ENCODE peak calls at places on chromosomes 16 and 17, in five cellular contexts. D is Calu3, H is AG04450, N is heart right ventricle, O is neural crest cell. K is an unnamed sample.

GRCh38 chr16:12100124-12100647 is 123.7 kb downstream of the SNX29 start:
- DNase-seq in H (no peak), O (no peak), N (no peak), D (no peak), K (no peak)

GRCh38 chr17:70059649-70060048 is 15.4 kb upstream of the KCNJ16 start:
- DNase-seq in H (no peak), D (no peak), O (no peak), N (no peak), K (no peak)

GRCh38 chr16:15846510-15846909 is 10.3 kb downstream of the MYH11 start:
- DNase-seq in D (no peak), O (no peak), N (no peak), H (no peak), K (no peak)

GRCh38 chr17:52827526-52827925 is 669.0 kb upstream of the CA10 start:
- DNase-seq in O (no peak), D (no peak), H (no peak), N (no peak), K (no peak)

GRCh38 chr16:71410146-71410545 is 31.7 kb downstream of the TLE7 start:
- DNase-seq in H (no peak), O (no peak), D (no peak), N (no peak), K (no peak)

GRCh38 chr17:63274156-63274555 is 171.9 kb downstream of the CYB561 start:
- DNase-seq in D (no peak), N (peak; percentile 10), H (no peak), O (no peak), K (no peak)

GRCh38 chr16:28267356-28267755 is 25.0 kb upstream of the SBK1 start:
- DNase-seq in N (no peak), O (no peak), D (no peak), H (no peak), K (no peak)

GRCh38 chr17:64780096-64781012 is 118.2 kb upstream of the SMURF2 start:
- DNase-seq in N (peak; percentile 57), H (no peak), O (no peak), D (peak; percentile 81), K (peak; percentile 67)

GRCh38 chr17:10812674-10813073 is 8.8 kb upstream of the TMEM238L start:
- DNase-seq in D (no peak), O (no peak), N (peak; percentile 69), H (no peak), K (no peak)

GRCh38 chr16:881219-882097 is 80.9 kb upstream of the GNG13 start:
- DNase-seq in H (no peak), D (no peak), N (no peak), O (no peak), K (no peak)

GRCh38 chr17:73901661-73902415 is 257.6 kb upstream of the SDK2 start:
- DNase-seq in H (no peak), D (peak; percentile 21), N (peak; percentile 41), O (peak; percentile 53), K (peak; percentile 71)

GRCh38 chr16:48611329-48612137 is 1.6 kb upstream of the N4BP1 start:
- DNase-seq in D (peak; percentile 42), N (no peak), O (no peak), H (no peak), K (no peak)

GRCh38 chr17:28008526-28008925 is 34.0 kb upstream of the NLK start:
- DNase-seq in D (peak; percentile 57), O (peak; percentile 29), N (peak; percentile 18), H (peak; percentile 24), K (peak; percentile 83)

GRCh38 chr16:71537643-71538042 is 11.4 kb downstream of the CHST4 start:
- DNase-seq in N (no peak), O (peak; percentile 5), D (peak; percentile 78), H (peak; percentile 8), K (peak; percentile 52)

GRCh38 chr17:41967141-41967920 is 736 bp downstream of the CNP start:
- DNase-seq in H (no peak), N (no peak), O (peak; percentile 42), D (peak; percentile 55), K (no peak)

DNA sequence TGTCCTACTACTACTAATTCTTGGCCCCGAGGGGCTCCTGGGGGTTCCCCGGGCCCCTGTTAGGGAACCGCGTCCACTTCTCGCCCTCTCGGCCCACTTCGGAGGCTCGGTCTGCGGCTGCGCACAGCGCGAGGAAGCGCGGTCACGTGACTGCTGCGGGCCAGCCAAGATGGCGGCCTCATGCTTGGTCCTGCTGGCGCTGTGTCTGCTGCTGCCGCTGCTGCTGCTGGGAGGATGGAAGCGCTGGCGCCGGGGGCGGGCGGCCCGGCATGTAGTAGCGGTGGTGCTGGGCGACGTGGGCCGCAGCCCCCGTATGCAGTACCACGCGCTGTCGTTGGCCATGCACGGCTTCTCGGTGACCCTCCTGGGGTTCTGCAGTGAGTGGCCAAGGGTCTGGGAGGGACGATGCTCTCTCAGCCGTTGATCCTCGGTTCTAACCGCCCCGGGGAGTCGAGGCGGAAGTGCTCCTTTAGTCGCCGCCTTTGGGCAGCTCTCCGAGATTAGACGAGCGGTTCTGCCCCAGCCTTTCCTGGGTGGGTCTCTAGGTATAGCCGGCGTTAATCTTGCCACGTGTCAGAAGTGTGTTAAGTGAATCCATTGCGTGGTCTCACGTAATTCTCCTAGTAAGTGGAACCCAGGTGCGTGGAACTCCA is at the start of gene ALG1:
- DNase-seq in H (peak; percentile 63), O (peak; percentile 78), D (peak; percentile 94), N (peak; percentile 92), K (peak; percentile 90)
- TF ChIP-seq CTCF in H (no peak), O (no peak), D (no peak), N (no peak), K (no peak)

DNA sequence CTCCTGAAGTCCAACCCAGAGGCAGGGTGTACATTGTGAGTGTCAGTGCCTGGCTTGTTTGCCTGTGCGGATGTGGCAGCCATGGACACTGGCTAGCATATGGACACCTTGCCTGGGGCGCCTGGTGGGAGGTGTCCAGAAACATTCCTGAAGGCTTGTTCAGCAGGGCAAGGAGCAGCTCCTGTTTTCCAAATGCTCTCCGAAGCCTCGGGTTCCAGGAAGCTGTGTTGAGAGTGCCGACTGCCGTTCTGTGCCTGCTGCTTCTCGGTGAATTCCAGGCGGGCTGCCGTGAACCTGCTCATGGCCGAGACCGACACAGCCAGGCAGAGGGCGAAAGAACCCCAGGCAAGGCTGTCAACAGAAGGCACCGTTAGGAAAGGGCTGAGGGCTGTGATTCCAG is 10.9 kb upstream of the DHRS7C start:
- DNase-seq in O (no peak), H (no peak), D (peak; percentile 57), N (no peak), K (no peak)
- TF ChIP-seq CTCF in O (no peak), H (no peak), D (no peak), N (no peak), K (no peak)

GRCh38 chr16:2962334-2963073 is 1.6 kb upstream of the KREMEN2 start:
- DNase-seq in O (no peak), N (no peak), H (no peak), D (no peak), K (no peak)

GRCh38 chr16:2963074-2963610 is 933 bp upstream of the KREMEN2 start:
- DNase-seq in D (no peak), H (no peak), N (no peak), O (no peak), K (peak; percentile 56)

GRCh38 chr16:2966043-2966802 is 2.1 kb downstream of the KREMEN2 start:
- DNase-seq in D (no peak), H (no peak), N (no peak), O (no peak), K (no peak)

GRCh38 chr16:2963611-2964415 is at the start of gene KREMEN2:
- DNase-seq in O (peak; percentile 46), D (peak; percentile 57), N (no peak), H (no peak), K (peak; percentile 74)

DNA sequence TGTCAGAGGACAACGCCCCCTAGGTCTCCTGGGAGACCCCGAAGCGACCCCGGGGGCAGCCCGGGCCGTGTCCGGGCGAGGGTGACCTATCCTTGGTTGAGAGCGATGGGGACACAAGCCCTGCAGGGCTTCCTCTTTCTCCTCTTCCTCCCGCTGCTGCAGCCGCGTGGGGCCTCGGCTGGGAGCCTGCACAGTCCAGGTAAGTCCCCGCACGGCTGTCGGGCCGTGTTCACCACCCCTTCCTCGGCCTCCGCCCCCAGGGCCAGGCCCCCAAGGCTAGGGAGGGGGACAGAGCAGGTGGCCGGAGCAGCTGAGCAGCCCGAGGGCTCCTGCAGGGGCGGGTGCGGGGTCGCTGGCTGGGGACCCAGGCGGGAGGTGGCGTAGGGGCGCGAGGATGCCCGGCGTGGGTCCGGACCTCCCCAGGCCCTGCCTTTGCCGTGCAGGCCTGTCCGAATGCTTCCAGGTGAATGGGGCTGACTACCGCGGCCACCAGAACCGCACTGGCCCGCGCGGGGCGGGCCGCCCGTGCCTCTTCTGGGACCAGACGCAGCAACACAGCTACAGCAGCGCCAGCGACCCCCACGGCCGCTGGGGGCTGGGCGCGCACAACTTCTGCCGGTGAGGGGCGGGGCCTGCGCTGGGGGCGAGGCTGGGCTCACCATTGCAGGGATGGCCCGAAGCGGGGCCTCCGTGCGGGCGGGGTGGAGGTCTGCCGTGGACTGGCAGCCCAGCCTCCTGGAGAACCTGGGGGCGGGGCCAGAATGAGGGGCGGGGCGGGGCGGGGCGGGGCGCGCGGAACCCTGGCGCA is 545 bp downstream of the KREMEN2 start:
- DNase-seq in H (no peak), N (no peak), O (peak; percentile 71), D (peak; percentile 81), K (peak; percentile 94)
- TF ChIP-seq CTCF in H (no peak), N (no peak), O (peak; percentile 2), D (no peak), K (no peak)

DNA sequence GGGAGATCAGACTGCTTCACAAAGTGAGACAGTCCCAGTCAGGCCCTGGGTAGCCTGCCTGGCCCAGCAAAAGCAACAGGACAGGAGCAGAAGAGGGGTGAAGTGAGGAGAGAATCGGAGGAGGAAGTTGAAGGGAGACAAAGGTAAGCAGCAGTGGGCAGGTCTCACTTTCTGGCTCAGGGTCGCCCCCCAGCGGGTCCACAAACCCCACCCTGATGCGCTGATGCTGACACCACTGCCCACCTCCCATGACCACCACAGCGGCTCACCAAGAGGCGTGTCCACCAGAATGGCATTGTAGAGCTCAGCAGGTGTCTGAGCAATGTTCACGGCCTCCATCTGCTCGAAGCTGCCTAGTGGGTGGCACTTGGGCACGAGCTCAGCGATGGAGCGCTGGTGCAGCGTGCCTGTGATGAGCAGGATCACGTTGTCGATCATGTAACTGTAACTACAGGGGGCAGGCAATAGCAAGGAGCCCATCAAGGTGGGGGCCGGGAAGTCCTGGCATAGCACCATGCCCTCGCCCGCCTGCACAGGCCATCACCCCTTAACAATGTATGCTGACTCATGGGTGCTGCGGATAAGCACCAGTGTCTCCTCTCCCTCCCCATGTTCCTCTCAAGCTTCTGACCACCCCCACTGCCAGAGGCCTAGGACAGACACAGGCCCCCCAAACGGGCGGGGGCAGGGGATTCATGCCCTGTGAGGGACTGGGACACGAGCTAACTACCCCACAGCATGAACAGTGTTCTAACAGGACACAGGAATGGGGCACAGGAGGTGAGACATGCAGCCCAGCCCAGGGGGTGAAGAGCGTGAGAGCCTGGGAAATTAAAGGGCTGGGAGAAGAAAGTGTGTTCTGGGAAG is 13.6 kb downstream of the HSD11B2 start:
- DNase-seq in D (no peak), H (no peak), N (no peak), O (no peak), K (no peak)
- TF ChIP-seq CTCF in D (no peak), H (no peak), N (no peak), O (no peak), K (no peak)

DNA sequence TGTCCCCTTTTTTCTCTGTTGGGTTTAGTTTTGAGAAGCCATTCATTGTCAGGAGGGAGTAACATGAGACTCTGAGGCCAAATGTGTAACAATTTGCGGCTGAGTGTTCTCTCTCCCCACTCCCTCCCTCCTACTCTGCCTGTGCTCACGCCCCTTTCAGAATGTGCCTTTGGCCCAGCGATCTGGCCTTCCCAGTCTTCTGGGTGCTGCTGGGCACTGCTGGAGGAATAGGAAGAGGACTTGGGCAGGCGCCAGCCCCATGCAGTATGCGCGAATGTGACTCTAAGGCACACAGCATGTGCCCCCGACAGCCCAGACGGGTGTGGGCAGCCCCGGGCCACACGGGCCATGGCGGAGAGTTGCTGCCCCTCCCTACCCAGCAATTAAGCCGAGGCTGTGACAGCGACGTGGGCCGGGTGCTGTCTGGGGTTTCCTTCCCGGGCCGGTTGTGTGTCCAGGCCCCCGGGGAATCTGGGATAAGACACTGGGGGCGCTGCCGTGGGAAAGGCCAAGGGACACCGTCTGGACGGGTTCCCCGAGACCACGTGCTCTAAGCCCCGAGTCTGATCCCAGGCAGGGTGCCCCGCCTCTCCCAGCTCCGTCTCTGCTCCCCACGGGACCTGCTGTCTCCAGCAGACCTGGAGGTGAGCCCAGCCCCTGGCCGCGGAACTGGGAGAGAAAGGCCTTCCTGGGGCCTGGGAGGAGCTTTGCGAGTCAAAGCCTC is 92.4 kb downstream of the IRX3 start:
- DNase-seq in O (no peak), H (no peak), N (peak; percentile 91), D (no peak), K (peak; percentile 34)
- TF ChIP-seq CTCF in O (peak; percentile 14), H (no peak), N (peak; percentile 5), D (no peak), K (peak; percentile 2)